ENCODE peak calls at places on chromosomes 3 and 15, in eight cellular contexts. O, B, G, D, U, E, T and C are unnamed samples.

GRCh38 chr3:71891483-71891882 is 106.5 kb upstream of the PROK2 start:
- DNase-seq in G (peak), E (no peak), U (no peak), D (no peak), O (no peak), B (no peak), T (no peak), C (no peak)

GRCh38 chr3:158722108-158722507 is 10.1 kb downstream of the RARRES1 start:
- DNase-seq in D (no peak), G (no peak), O (no peak), U (no peak), T (no peak), B (no peak), E (no peak), C (no peak)

GRCh38 chr3:53725308-53725995 is 120.8 kb downstream of the CHDH start:
- DNase-seq in D (no peak), G (no peak), U (no peak), E (no peak), O (no peak), T (no peak), B (no peak), C (no peak)

GRCh38 chr15:55526559-55527036 is 18.6 kb upstream of the DNAAF4 start:
- DNase-seq in T (peak), G (peak), E (no peak), B (peak), U (no peak), O (no peak), D (peak), C (peak)

GRCh38 chr3:101940521-101940992 is 91.2 kb downstream of the NFKBIZ start:
- DNase-seq in T (no peak), E (peak), O (no peak), U (peak), G (peak), B (peak), D (no peak), C (no peak)

GRCh38 chr3:185402561-185402960 is 39.6 kb downstream of the MAP3K13 start:
- DNase-seq in G (no peak), B (no peak), D (no peak), T (no peak), E (no peak), U (peak), O (no peak), C (peak)

GRCh38 chr15:41596972-41597371 is 38.0 kb downstream of the TYRO3 start:
- DNase-seq in U (no peak), B (no peak), D (no peak), T (no peak), E (no peak), O (no peak), G (no peak), C (no peak)

GRCh38 chr3:77038928-77039605 is 832 bp upstream of the ROBO2 start:
- DNase-seq in B (peak), D (peak), E (no peak), G (peak), U (no peak), O (no peak), T (no peak), C (peak)

GRCh38 chr3:115960799-115961198 is 337.5 kb downstream of the GAP43 start:
- DNase-seq in D (peak), U (no peak), B (no peak), O (no peak), E (no peak), G (no peak), T (no peak), C (peak)

GRCh38 chr3:57892423-57892822 is 115.8 kb upstream of the FLNB start:
- DNase-seq in U (no peak), T (no peak), B (no peak), G (peak), E (no peak), O (no peak), D (no peak), C (no peak)

GRCh38 chr3:43349759-43350158 is 63.4 kb downstream of the SNRK start:
- DNase-seq in E (no peak), U (no peak), D (no peak), G (no peak), B (no peak), T (no peak), O (no peak), C (no peak)

GRCh38 chr3:113183748-113184661 is 27.4 kb upstream of the BOC start:
- DNase-seq in O (no peak), E (no peak), T (no peak), D (no peak), B (no peak), U (no peak), G (no peak), C (no peak)

GRCh38 chr15:73270366-73271097 is 98.2 kb downstream of the HCN4 start:
- DNase-seq in T (no peak), U (no peak), E (no peak), B (no peak), G (no peak), D (no peak), O (no peak), C (no peak)

GRCh38 chr3:12822725-12823373 is 18.5 kb downstream of the RPL32 start:
- DNase-seq in D (no peak), E (no peak), B (peak), U (no peak), T (peak), O (no peak), G (no peak), C (no peak)

GRCh38 chr3:197424674-197425484 is 126.5 kb upstream of the DLG1 start:
- DNase-seq in O (no peak), D (peak), B (no peak), E (no peak), G (no peak), T (no peak), U (no peak), C (no peak)

GRCh38 chr15:63405159-63405558 is 23.5 kb upstream of the CA12 start:
- DNase-seq in G (no peak), D (no peak), U (no peak), E (no peak), O (no peak), T (no peak), B (peak), C (no peak)

GRCh38 chr3:73498764-73499622 is 125.7 kb downstream of the PDZRN3 start:
- DNase-seq in E (no peak), O (no peak), T (no peak), U (no peak), D (no peak), G (peak), B (no peak), C (no peak)

GRCh38 chr3:149459491-149460057 is 14.9 kb upstream of the TM4SF4 start:
- DNase-seq in O (no peak), G (no peak), D (no peak), U (no peak), T (no peak), B (no peak), E (no peak), C (no peak)

GRCh38 chr3:172279191-172279640 is 169.0 kb downstream of the GHSR start:
- DNase-seq in U (no peak), G (no peak), O (no peak), D (peak), B (no peak), T (no peak), E (no peak), C (no peak)

GRCh38 chr3:183845608-183846288 is 20.4 kb upstream of the MAP6D1 start:
- DNase-seq in T (no peak), D (no peak), U (no peak), B (no peak), G (peak), O (no peak), E (no peak), C (no peak)

GRCh38 chr3:72102057-72102711 is 317.2 kb upstream of the PROK2 start:
- DNase-seq in B (no peak), O (no peak), D (no peak), T (peak), E (peak), G (no peak), U (no peak), C (no peak)